ENCODE peak calls at places on chromosome 4, in nine cellular contexts. S, D, O, L, M, X, P, J and G are unnamed samples.

GRCh38 chr4:128916832-128917231 is 107.3 kb downstream of the JADE1 start:
- DNase-seq in S (no peak), D (no peak), O (peak; percentile 74), L (no peak), M (no peak), X (peak; percentile 2), P (no peak), J (peak; percentile 42), G (no peak)

GRCh38 chr4:106201373-106201772 is 114.6 kb downstream of the TBCK start:
- DNase-seq in S (peak; percentile 42), D (no peak), O (no peak), L (no peak), M (no peak), X (no peak), P (peak; percentile 31), J (peak; percentile 36), G (no peak)

GRCh38 chr4:8379771-8380170 is 60.8 kb downstream of the ACOX3 start:
- DNase-seq in S (no peak), D (no peak), O (no peak), L (no peak), M (no peak), X (no peak), P (no peak), J (no peak), G (no peak)

GRCh38 chr4:151153585-151153984 is 54.2 kb downstream of the RPS3A start:
- DNase-seq in S (no peak), D (no peak), O (no peak), L (no peak), M (no peak), X (no peak), P (no peak), J (no peak), G (no peak)

GRCh38 chr4:139938414-139938813 is 215.6 kb downstream of the MAML3 start:
- DNase-seq in S (no peak), D (no peak), O (no peak), L (no peak), M (no peak), X (no peak), P (no peak), J (no peak), G (no peak)

GRCh38 chr4:121696641-121697461 is at the start of gene ANXA5:
- DNase-seq in S (peak; percentile 94), D (peak; percentile 96), O (no peak), L (peak; percentile 37), M (peak; percentile 87), X (peak; percentile 55), P (peak; percentile 93), J (peak; percentile 95), G (no peak)

GRCh38 chr4:55910140-55910539 is 38.6 kb upstream of the CEP135 start:
- DNase-seq in S (no peak), D (no peak), O (no peak), L (no peak), M (no peak), X (no peak), P (peak; percentile 53), J (no peak), G (no peak)

GRCh38 chr4:171813195-171813955 is at the start of gene GALNTL6:
- DNase-seq in S (no peak), D (peak; percentile 69), O (no peak), L (no peak), M (peak; percentile 60), X (no peak), P (peak; percentile 10), J (no peak), G (no peak)

GRCh38 chr4:113757486-113757885 is 4.1 kb downstream of the CAMK2D start:
- DNase-seq in S (no peak), D (no peak), O (no peak), L (no peak), M (no peak), X (no peak), P (no peak), J (no peak), G (no peak)

GRCh38 chr4:123600426-123600825 is 203.8 kb downstream of the SPRY1 start:
- DNase-seq in S (peak; percentile 28), D (no peak), O (no peak), L (no peak), M (no peak), X (no peak), P (no peak), J (no peak), G (no peak)

GRCh38 chr4:86043755-86044592 is 315.9 kb downstream of the MAPK10 start:
- DNase-seq in S (peak; percentile 80), D (no peak), O (peak; percentile 43), L (no peak), M (no peak), X (no peak), P (peak; percentile 67), J (peak; percentile 79), G (peak; percentile 62)

GRCh38 chr4:25588211-25588610 is 67.4 kb upstream of the SLC34A2 start:
- DNase-seq in S (no peak), D (no peak), O (no peak), L (no peak), M (no peak), X (no peak), P (no peak), J (no peak), G (no peak)

GRCh38 chr4:74118600-74119351 is 19.8 kb upstream of the CXCL2 start:
- DNase-seq in S (no peak), D (no peak), O (no peak), L (no peak), M (no peak), X (no peak), P (no peak), J (no peak), G (no peak)

GRCh38 chr4:69781458-69782418 is 21.3 kb upstream of the SULT1B1 start:
- DNase-seq in S (no peak), D (no peak), O (no peak), L (no peak), M (no peak), X (no peak), P (no peak), J (no peak), G (no peak)

GRCh38 chr4:142551513-142552280 is 294.4 kb downstream of the INPP4B start:
- DNase-seq in S (no peak), D (no peak), O (no peak), L (no peak), M (no peak), X (no peak), P (no peak), J (peak; percentile 18), G (no peak)

GRCh38 chr4:174631901-174632758 is 109.8 kb upstream of the HPGD start:
- DNase-seq in S (peak; percentile 33), D (no peak), O (no peak), L (no peak), M (no peak), X (no peak), P (peak; percentile 39), J (peak; percentile 66), G (no peak)

GRCh38 chr4:89539374-89539773 is 231.8 kb upstream of the GPRIN3 start:
- DNase-seq in S (peak; percentile 89), D (no peak), O (no peak), L (no peak), M (no peak), X (no peak), P (peak; percentile 87), J (peak; percentile 17), G (no peak)